ENCODE peak calls at places on chromosomes 3 and 15, in ten cellular contexts. M, C, T, F, V, K, W, O, Y and I are unnamed samples.

GRCh38 chr15:57873564-57874209 is 167.2 kb downstream of the POLR2M start:
- DNase-seq in T (no peak), F (peak; percentile 52), W (no peak), O (no peak), C (no peak), M (no peak), K (no peak), Y (no peak), V (no peak), I (no peak)

GRCh38 chr3:184261270-184262165 is at the start of gene CAMK2N2:
- DNase-seq in T (peak; percentile 87), W (peak; percentile 95), O (no peak), Y (no peak), V (peak; percentile 55), F (peak; percentile 72), M (peak; percentile 23), K (peak; percentile 68), C (no peak), I (no peak)

GRCh38 chr15:37109151-37109912 is 9.0 kb upstream of the MEIS2 start:
- DNase-seq in O (no peak), Y (no peak), W (peak; percentile 82), V (no peak), T (peak; percentile 55), K (no peak), M (no peak), C (no peak), F (no peak), I (no peak)

GRCh38 chr3:39372831-39373230 is 10.3 kb upstream of the SLC25A38 start:
- DNase-seq in C (no peak), W (no peak), V (no peak), O (no peak), K (no peak), T (no peak), M (no peak), Y (no peak), F (peak; percentile 11), I (no peak)

GRCh38 chr3:9402410-9403228 is 5.2 kb downstream of the SETD5 start:
- DNase-seq in Y (peak; percentile 2), T (peak; percentile 95), M (peak; percentile 27), W (peak; percentile 96), V (no peak), F (no peak), O (no peak), C (no peak), K (no peak), I (peak; percentile 47)

GRCh38 chr3:29552036-29552435 is 271.2 kb downstream of the RBMS3 start:
- DNase-seq in V (no peak), O (no peak), C (no peak), Y (no peak), M (no peak), W (no peak), T (no peak), F (no peak), K (no peak), I (no peak)

GRCh38 chr15:101116681-101116976 is 135.2 kb downstream of the CHSY1 start:
- DNase-seq in V (no peak), Y (no peak), W (no peak), K (no peak), C (no peak), M (no peak), T (no peak), F (no peak), O (no peak), I (no peak)

GRCh38 chr3:66177026-66177425 is 43.8 kb upstream of the SLC25A26 start:
- DNase-seq in T (no peak), Y (no peak), W (no peak), O (no peak), F (no peak), M (no peak), V (no peak), C (no peak), K (no peak), I (no peak)

GRCh38 chr3:14200841-14201240 is 22.2 kb downstream of the LSM3 start:
- DNase-seq in F (no peak), M (no peak), O (no peak), V (no peak), Y (no peak), W (no peak), K (no peak), C (no peak), T (no peak), I (no peak)

GRCh38 chr15:56243117-56243773 is 434 bp downstream of the RFX7 start:
- DNase-seq in O (no peak), V (peak; percentile 23), F (peak; percentile 29), Y (peak; percentile 75), M (peak; percentile 41), W (peak; percentile 85), K (peak; percentile 50), T (peak; percentile 78), C (peak; percentile 70), I (no peak)

GRCh38 chr3:152623286-152623685 is 211.6 kb upstream of the P2RY1 start:
- DNase-seq in V (no peak), C (no peak), T (no peak), F (no peak), O (no peak), K (no peak), Y (no peak), W (no peak), M (no peak), I (no peak)

GRCh38 chr3:41202834-41203345 is 3.6 kb downstream of the CTNNB1 start:
- DNase-seq in C (no peak), T (peak; percentile 84), F (peak; percentile 26), M (no peak), V (no peak), Y (no peak), K (no peak), W (no peak), O (no peak), I (no peak)

GRCh38 chr15:39248204-39248603 is 332.7 kb upstream of the THBS1 start:
- DNase-seq in T (no peak), C (no peak), K (no peak), M (no peak), O (no peak), Y (no peak), W (no peak), F (no peak), V (no peak), I (no peak)

GRCh38 chr3:48595526-48596121 is 495 bp upstream of the COL7A1 start:
- DNase-seq in V (no peak), Y (no peak), C (peak; percentile 91), K (peak; percentile 67), W (peak; percentile 83), F (peak; percentile 96), O (no peak), T (peak; percentile 86), M (no peak), I (no peak)

GRCh38 chr3:4297486-4297885 is 5.7 kb upstream of the SETMAR start:
- DNase-seq in C (no peak), Y (no peak), V (no peak), K (no peak), F (no peak), T (no peak), M (no peak), W (no peak), O (no peak), I (no peak)

GRCh38 chr3:4303187-4304123 is at the start of gene SETMAR:
- DNase-seq in T (peak; percentile 95), V (peak; percentile 77), W (peak; percentile 97), M (peak; percentile 76), Y (peak; percentile 87), C (peak; percentile 97), F (peak; percentile 86), K (peak; percentile 90), O (peak; percentile 90), I (peak; percentile 61)

GRCh38 chr3:4306860-4307259 is 3.7 kb downstream of the SETMAR start:
- DNase-seq in C (no peak), O (no peak), M (no peak), V (no peak), Y (no peak), T (no peak), W (no peak), K (no peak), F (no peak), I (no peak)

GRCh38 chr3:4306091-4306490 is 2.9 kb downstream of the SETMAR start:
- DNase-seq in M (no peak), K (no peak), V (no peak), C (no peak), T (no peak), Y (no peak), F (no peak), O (no peak), W (no peak), I (no peak)

GRCh38 chr3:4302747-4303146 is 422 bp upstream of the SETMAR start:
- DNase-seq in M (no peak), O (no peak), K (no peak), T (no peak), V (no peak), W (no peak), Y (no peak), C (no peak), F (no peak), I (no peak)
- H3K27ac ChIP-seq in M (peak overlapping the region; percentile 94), O (peak overlapping the region; percentile 96), K (peak overlapping the region; percentile 92), T (no peak overlapping the region), V (no peak overlapping the region), W (no peak overlapping the region), Y (peak overlapping the region; percentile 88), C (peak overlapping the region; percentile 91), F (peak overlapping the region; percentile 86), I (no peak overlapping the region)

DNA sequence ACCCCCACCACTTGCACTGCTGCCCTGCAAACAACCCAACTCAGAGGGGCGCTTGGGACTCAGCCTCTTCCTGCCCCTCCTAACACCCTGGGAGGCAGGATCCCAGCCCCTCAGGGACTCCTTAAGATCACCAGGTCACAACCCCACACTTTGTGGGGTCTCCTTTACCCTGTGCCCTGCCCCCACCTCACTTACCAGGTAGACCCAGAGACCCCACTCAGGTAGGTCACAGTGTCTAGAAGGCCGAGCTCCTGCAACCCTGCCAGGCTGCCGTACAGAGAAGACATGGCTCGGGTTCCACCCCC is 9.1 kb downstream of the PLA2G4F start:
- DNase-seq in W (no peak), K (no peak), T (no peak), O (no peak), V (no peak), F (no peak), C (no peak), M (no peak), Y (no peak), I (no peak)
- H3K27ac ChIP-seq in W (no peak overlapping the region), K (no peak overlapping the region), T (no peak overlapping the region), O (no peak overlapping the region), V (no peak overlapping the region), F (no peak overlapping the region), C (no peak overlapping the region), M (no peak overlapping the region), Y (no peak overlapping the region), I (no peak overlapping the region)

GRCh38 chr15:43775411-43775965 is 1.3 kb downstream of the ELL3 start:
- DNase-seq in Y (no peak), V (no peak), K (peak; percentile 33), C (peak; percentile 72), W (peak; percentile 86), F (peak; percentile 66), O (no peak), T (peak; percentile 92), M (no peak), I (no peak)
- H3K27ac ChIP-seq in Y (no peak overlapping the region), V (no peak overlapping the region), K (peak overlapping the region; percentile 74), C (peak overlapping the region; percentile 88), W (no peak overlapping the region), F (peak overlapping the region; percentile 93), O (no peak overlapping the region), T (no peak overlapping the region), M (no peak overlapping the region), I (no peak overlapping the region)

DNA sequence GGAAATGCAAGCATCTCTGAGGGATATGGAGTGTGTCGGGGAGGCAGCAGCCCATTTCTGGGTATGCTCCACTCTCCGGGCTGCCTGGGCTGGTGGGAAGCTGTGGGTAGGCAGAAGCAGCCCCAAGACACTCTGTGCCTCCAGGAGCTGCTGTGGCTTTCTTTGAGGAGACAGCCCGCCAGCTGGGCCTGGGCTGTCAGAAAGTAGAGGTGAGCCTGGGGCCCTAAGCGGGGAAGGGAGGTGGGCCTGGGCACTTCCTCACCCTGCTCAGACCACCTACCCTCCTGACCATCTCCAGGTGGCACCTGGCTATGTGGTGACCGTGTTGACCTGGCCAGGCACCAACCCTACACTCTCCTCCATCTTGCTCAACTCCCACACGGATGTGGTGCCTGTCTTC is 1.7 kb downstream of the ACY1 start:
- DNase-seq in W (no peak), T (no peak), V (no peak), F (no peak), O (no peak), C (no peak), K (no peak), Y (no peak), M (no peak), I (no peak)
- H3K27ac ChIP-seq in W (no peak overlapping the region), T (no peak overlapping the region), V (no peak overlapping the region), F (peak overlapping the region; percentile 98), O (no peak overlapping the region), C (no peak overlapping the region), K (peak overlapping the region; percentile 96), Y (no peak overlapping the region), M (no peak overlapping the region), I (no peak overlapping the region)